ENCODE peak calls at places on chromosomes 1 and 21, in four cellular contexts. One of them, this sample, is unnamed.

GRCh38 chr1:34930702-34931071 is 1.2 kb upstream of the DLGAP3 start:
- DNase-seq in fibroblast of the aortic adventitia: no peak
- DNase-seq in transverse colon: no peak
- DNase-seq in GM12865: no peak
- DNase-seq in this sample: no peak

GRCh38 chr1:228399531-228400236 is 7.0 kb downstream of the TRIM11 start:
- DNase-seq in fibroblast of the aortic adventitia: no peak
- DNase-seq in transverse colon: no peak
- DNase-seq in GM12865: no peak
- DNase-seq in this sample: no peak

GRCh38 chr1:20442920-20443625 is 42.9 kb downstream of the CAMK2N1 start:
- DNase-seq in fibroblast of the aortic adventitia: no peak
- DNase-seq in transverse colon: no peak
- DNase-seq in GM12865: no peak
- DNase-seq in this sample: peak

GRCh38 chr1:149927535-149928387 is at the start of gene SF3B4:
- DNase-seq in fibroblast of the aortic adventitia: peak
- DNase-seq in transverse colon: peak
- DNase-seq in GM12865: peak
- DNase-seq in this sample: peak

GRCh38 chr1:9835758-9836631 is 12.2 kb upstream of the CLSTN1 start:
- DNase-seq in fibroblast of the aortic adventitia: no peak
- DNase-seq in transverse colon: peak
- DNase-seq in GM12865: no peak
- DNase-seq in this sample: no peak

GRCh38 chr1:150619576-150620509 is 9.6 kb downstream of the ENSA start:
- DNase-seq in fibroblast of the aortic adventitia: peak
- DNase-seq in transverse colon: no peak
- DNase-seq in GM12865: no peak
- DNase-seq in this sample: peak

GRCh38 chr1:211478801-211479619 is 13.0 kb downstream of the RD3 start:
- DNase-seq in fibroblast of the aortic adventitia: no peak
- DNase-seq in transverse colon: no peak
- DNase-seq in GM12865: no peak
- DNase-seq in this sample: no peak

GRCh38 chr1:232385221-232385620 is 244.7 kb downstream of the SIPA1L2 start:
- DNase-seq in fibroblast of the aortic adventitia: peak
- DNase-seq in transverse colon: no peak
- DNase-seq in GM12865: no peak
- DNase-seq in this sample: peak

GRCh38 chr1:45437323-45437722 is 53.6 kb downstream of the TESK2 start:
- DNase-seq in fibroblast of the aortic adventitia: no peak
- DNase-seq in transverse colon: no peak
- DNase-seq in GM12865: no peak
- DNase-seq in this sample: no peak

GRCh38 chr1:48470506-48470905 is 1.5 kb downstream of the SPATA6 start:
- DNase-seq in fibroblast of the aortic adventitia: no peak
- DNase-seq in transverse colon: peak
- DNase-seq in GM12865: no peak
- DNase-seq in this sample: no peak

GRCh38 chr1:19071674-19072281 is 115.3 kb upstream of the IFFO2 start:
- DNase-seq in fibroblast of the aortic adventitia: no peak
- DNase-seq in transverse colon: peak
- DNase-seq in GM12865: no peak
- DNase-seq in this sample: no peak

GRCh38 chr21:43867936-43868335 is 2.9 kb downstream of the AGPAT3 start:
- DNase-seq in fibroblast of the aortic adventitia: no peak
- DNase-seq in transverse colon: no peak
- DNase-seq in GM12865: no peak
- DNase-seq in this sample: no peak

GRCh38 chr1:93672069-93672468 is 9.6 kb downstream of the BCAR3 start:
- DNase-seq in fibroblast of the aortic adventitia: peak
- DNase-seq in transverse colon: peak
- DNase-seq in GM12865: peak
- DNase-seq in this sample: no peak

GRCh38 chr1:168092151-168092550 is 44.6 kb downstream of the GPR161 start:
- DNase-seq in fibroblast of the aortic adventitia: peak
- DNase-seq in transverse colon: no peak
- DNase-seq in GM12865: no peak
- DNase-seq in this sample: no peak

GRCh38 chr1:168093616-168094015 is 43.1 kb downstream of the GPR161 start:
- DNase-seq in fibroblast of the aortic adventitia: no peak
- DNase-seq in transverse colon: no peak
- DNase-seq in GM12865: no peak
- DNase-seq in this sample: no peak

GRCh38 chr1:168091720-168092119 is 45.0 kb downstream of the GPR161 start:
- DNase-seq in fibroblast of the aortic adventitia: no peak
- DNase-seq in transverse colon: no peak
- DNase-seq in GM12865: no peak
- DNase-seq in this sample: no peak

GRCh38 chr1:168091063-168091462 is 45.7 kb downstream of the GPR161 start:
- DNase-seq in fibroblast of the aortic adventitia: no peak
- DNase-seq in transverse colon: no peak
- DNase-seq in GM12865: no peak
- DNase-seq in this sample: no peak

DNA sequence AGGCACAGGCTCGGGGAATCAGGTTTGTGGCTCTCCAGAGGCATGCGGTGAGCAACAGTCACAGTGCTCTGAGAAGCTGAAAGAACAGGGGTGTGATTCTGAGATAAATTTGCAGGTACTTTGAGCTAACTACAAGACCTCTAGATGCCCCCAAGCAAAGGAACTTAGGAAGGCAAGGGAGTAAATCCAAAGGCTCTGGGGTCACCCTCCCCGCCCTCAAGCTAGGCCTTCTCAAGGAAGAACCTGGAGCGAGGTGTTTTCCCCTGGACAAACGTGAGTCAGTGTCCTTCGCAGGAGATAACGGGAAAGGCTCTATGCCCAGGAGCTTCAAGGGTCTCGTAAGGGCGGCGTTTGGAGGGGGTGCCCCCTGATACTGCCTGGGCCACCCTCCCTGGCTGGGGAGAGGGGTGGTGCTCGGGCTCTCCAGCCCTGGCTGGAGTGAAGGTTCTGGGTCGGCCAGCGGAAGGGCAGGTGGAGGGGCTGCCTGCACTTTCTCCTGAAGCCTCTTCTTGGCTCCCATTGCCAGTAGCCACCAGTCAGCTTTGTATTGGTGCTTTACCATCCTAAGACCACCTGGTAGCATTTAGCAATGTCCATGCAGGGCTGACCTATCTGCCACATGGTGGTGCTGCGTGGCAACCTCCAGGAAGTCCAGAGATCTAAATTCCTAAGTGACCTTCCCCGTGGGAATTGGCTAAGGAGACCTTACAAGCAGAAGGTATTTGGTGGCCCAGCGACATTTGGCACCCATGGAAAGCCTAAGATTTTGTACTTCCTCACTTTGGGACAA is 44.0 kb downstream of the GPR161 start:
- DNase-seq in fibroblast of the aortic adventitia: peak
- DNase-seq in transverse colon: no peak
- DNase-seq in GM12865: no peak
- DNase-seq in this sample: peak
- TF ChIP-seq CTCF in fibroblast of the aortic adventitia: peak
- TF ChIP-seq CTCF in transverse colon: peak
- TF ChIP-seq CTCF in GM12865: peak
- TF ChIP-seq CTCF in this sample: peak

GRCh38 chr1:5639323-5639722 is 352.9 kb downstream of the NPHP4 start:
- DNase-seq in fibroblast of the aortic adventitia: no peak
- DNase-seq in transverse colon: no peak
- DNase-seq in GM12865: no peak
- DNase-seq in this sample: no peak

GRCh38 chr1:5638582-5638981 is 353.6 kb downstream of the NPHP4 start:
- DNase-seq in fibroblast of the aortic adventitia: no peak
- DNase-seq in transverse colon: no peak
- DNase-seq in GM12865: no peak
- DNase-seq in this sample: no peak

GRCh38 chr1:5634893-5635292 is 357.3 kb downstream of the NPHP4 start:
- DNase-seq in fibroblast of the aortic adventitia: no peak
- DNase-seq in transverse colon: no peak
- DNase-seq in GM12865: no peak
- DNase-seq in this sample: no peak

GRCh38 chr1:5640845-5641244 is 351.4 kb downstream of the NPHP4 start:
- DNase-seq in fibroblast of the aortic adventitia: no peak
- DNase-seq in transverse colon: no peak
- DNase-seq in GM12865: peak
- DNase-seq in this sample: no peak

GRCh38 chr1:5637171-5637570 is 355.1 kb downstream of the NPHP4 start:
- DNase-seq in fibroblast of the aortic adventitia: no peak
- DNase-seq in transverse colon: peak
- DNase-seq in GM12865: peak
- DNase-seq in this sample: no peak
- TF ChIP-seq CTCF in fibroblast of the aortic adventitia: peak
- TF ChIP-seq CTCF in transverse colon: peak
- TF ChIP-seq CTCF in GM12865: peak
- TF ChIP-seq CTCF in this sample: peak

GRCh38 chr1:109790735-109791494 is 27.2 kb upstream of the EPS8L3 start:
- DNase-seq in fibroblast of the aortic adventitia: peak
- DNase-seq in transverse colon: peak
- DNase-seq in GM12865: peak
- DNase-seq in this sample: no peak

GRCh38 chr1:109793486-109794318 is 30.0 kb upstream of the EPS8L3 start:
- DNase-seq in fibroblast of the aortic adventitia: peak
- DNase-seq in transverse colon: peak
- DNase-seq in GM12865: no peak
- DNase-seq in this sample: peak

GRCh38 chr1:109791495-109792040 is 27.8 kb upstream of the EPS8L3 start:
- DNase-seq in fibroblast of the aortic adventitia: no peak
- DNase-seq in transverse colon: peak
- DNase-seq in GM12865: no peak
- DNase-seq in this sample: no peak

GRCh38 chr1:109793089-109793485 is 29.4 kb upstream of the EPS8L3 start:
- DNase-seq in fibroblast of the aortic adventitia: no peak
- DNase-seq in transverse colon: peak
- DNase-seq in GM12865: no peak
- DNase-seq in this sample: no peak

DNA sequence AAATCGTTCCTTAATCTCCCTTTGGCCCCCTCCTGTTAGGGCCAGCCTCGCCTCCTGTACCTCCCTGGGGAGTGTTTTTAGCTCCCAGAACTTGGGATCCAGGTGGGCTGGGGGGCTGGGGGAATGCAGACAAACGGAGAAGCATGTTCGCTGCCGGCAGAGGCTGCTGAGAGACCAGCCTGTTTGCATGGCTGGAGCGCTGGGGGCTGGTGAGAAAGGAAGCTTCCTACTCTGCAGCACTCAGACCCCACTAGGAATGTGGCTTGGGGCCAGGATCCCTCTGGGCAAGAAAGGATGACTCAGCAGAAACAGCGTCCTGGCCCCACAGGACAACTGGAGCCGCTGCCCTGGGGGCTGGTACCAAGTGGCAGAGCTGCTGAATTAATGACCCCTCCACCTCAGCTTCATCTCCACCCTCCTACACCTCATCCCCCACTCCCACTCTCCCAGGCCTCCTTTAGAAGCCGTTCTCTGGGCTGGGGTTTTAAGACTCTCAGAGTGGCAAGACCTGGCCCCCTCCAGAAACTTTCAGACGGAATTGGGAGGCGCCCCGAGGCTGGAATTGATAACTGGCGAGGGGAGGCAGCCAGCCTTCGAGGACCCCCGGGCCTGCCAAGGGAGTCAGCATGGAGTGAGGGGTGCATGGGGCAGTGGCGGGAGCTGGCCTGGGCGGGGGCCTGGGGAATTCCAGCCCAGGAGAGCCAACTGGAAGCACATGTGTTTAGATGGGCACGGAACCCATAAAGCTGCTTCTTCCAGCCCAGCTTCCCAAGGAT is 28.5 kb upstream of the EPS8L3 start:
- DNase-seq in fibroblast of the aortic adventitia: peak
- DNase-seq in transverse colon: peak
- DNase-seq in GM12865: no peak
- DNase-seq in this sample: peak
- TF ChIP-seq CTCF in fibroblast of the aortic adventitia: peak
- TF ChIP-seq CTCF in transverse colon: no peak
- TF ChIP-seq CTCF in GM12865: no peak
- TF ChIP-seq CTCF in this sample: peak

GRCh38 chr1:113904292-113904673 is 316 bp downstream of the AP4B1 start:
- DNase-seq in fibroblast of the aortic adventitia: no peak
- DNase-seq in transverse colon: no peak
- DNase-seq in GM12865: no peak
- DNase-seq in this sample: peak

GRCh38 chr1:113905435-113905861 is 322 bp downstream of the DCLRE1B start:
- DNase-seq in fibroblast of the aortic adventitia: peak
- DNase-seq in transverse colon: peak
- DNase-seq in GM12865: peak
- DNase-seq in this sample: no peak

GRCh38 chr1:113903496-113904291 is 905 bp downstream of the AP4B1 start:
- DNase-seq in fibroblast of the aortic adventitia: peak
- DNase-seq in transverse colon: no peak
- DNase-seq in GM12865: peak
- DNase-seq in this sample: peak

GRCh38 chr1:113901171-113901570 is 3.4 kb downstream of the AP4B1 start:
- DNase-seq in fibroblast of the aortic adventitia: no peak
- DNase-seq in transverse colon: no peak
- DNase-seq in GM12865: no peak
- DNase-seq in this sample: no peak

DNA sequence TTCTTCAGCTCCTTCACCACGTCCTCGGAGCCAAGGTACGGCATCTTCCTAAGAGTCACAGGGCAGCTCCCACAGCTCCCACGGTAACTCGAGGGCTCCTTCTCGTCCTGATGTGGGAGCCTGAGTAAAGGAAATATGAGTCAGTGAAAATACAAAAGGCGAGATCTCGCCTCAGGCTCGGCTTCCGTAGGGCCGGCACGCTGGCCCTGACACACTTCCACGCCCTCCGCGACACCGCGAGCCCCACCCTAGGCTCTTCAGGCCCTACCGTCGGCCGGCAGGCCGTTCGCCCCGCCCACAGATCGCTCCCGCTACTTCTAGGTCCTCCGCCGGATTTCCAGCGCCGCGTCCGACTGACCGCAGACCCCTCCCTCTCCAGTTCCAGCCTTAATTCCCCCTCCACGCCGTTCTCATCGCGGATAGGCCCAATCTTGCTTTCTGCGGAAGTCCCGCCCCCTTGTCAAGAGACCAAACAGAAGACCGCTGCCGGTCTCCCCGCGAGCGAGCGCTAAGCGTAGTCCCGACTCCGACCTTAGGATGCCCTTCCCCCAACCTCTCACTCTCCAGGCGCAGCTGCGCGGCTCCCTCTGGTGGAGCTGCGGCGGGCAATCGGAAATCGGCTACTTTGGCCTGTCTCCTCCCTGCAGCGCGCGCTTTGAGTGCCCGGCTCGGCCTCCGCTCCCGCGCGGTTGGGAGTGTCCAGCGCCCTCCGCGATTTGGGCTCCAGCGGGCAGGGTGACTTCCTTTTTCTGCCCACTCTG is at the start of the genes AP4B1 and DCLRE1B:
- DNase-seq in fibroblast of the aortic adventitia: peak
- DNase-seq in transverse colon: peak
- DNase-seq in GM12865: peak
- DNase-seq in this sample: peak
- TF ChIP-seq CTCF in fibroblast of the aortic adventitia: peak
- TF ChIP-seq CTCF in transverse colon: peak
- TF ChIP-seq CTCF in GM12865: peak
- TF ChIP-seq CTCF in this sample: peak

GRCh38 chr1:180734366-180734765 is 102.5 kb downstream of the XPR1 start:
- DNase-seq in fibroblast of the aortic adventitia: no peak
- DNase-seq in transverse colon: no peak
- DNase-seq in GM12865: no peak
- DNase-seq in this sample: no peak
- TF ChIP-seq CTCF in fibroblast of the aortic adventitia: no peak
- TF ChIP-seq CTCF in transverse colon: no peak
- TF ChIP-seq CTCF in GM12865: no peak
- TF ChIP-seq CTCF in this sample: no peak